ENCODE peak calls at places on chromosome 19, in seven cellular contexts. One of them, this sample, is unnamed.
A peak's percentile ranks its signal among the peaks of the same experiment; 100 is the strongest.

GRCh38 chr19:7894612-7895309 is 6.5 kb downstream of the LRRC8E start:
- DNase-seq in stimulated activated CD8-positive, alpha-beta memory T cell treated with anti-CD3 and anti-CD28 coated beads, Interleukin-7, amount 100 ng/mL, for 24 hours: no peak
- DNase-seq in NCI-H1417: peak; percentile 7
- DNase-seq in activated CD4-positive, alpha-beta T cell treated with anti-CD3 and anti-CD28 coated beads, Interleukin-2, amount 10 ng/mL, durations not matched to agents 7 days and 5 days: no peak
- DNase-seq in fibroblast of mammary gland: no peak
- DNase-seq in epithelial cell of esophagus: peak; percentile 50
- DNase-seq in tibial nerve: no peak
- DNase-seq in this sample: peak; percentile 50

GRCh38 chr19:45670670-45671453 is 2.8 kb downstream of the GIPR start:
- DNase-seq in fibroblast of mammary gland: peak; percentile 67
- DNase-seq in activated CD4-positive, alpha-beta T cell treated with anti-CD3 and anti-CD28 coated beads, Interleukin-2, amount 10 ng/mL, durations not matched to agents 7 days and 5 days: peak; percentile 63
- DNase-seq in NCI-H1417: peak; percentile 72
- DNase-seq in stimulated activated CD8-positive, alpha-beta memory T cell treated with anti-CD3 and anti-CD28 coated beads, Interleukin-7, amount 100 ng/mL, for 24 hours: peak; percentile 25
- DNase-seq in epithelial cell of esophagus: peak; percentile 96
- DNase-seq in tibial nerve: no peak
- DNase-seq in this sample: peak; percentile 93

GRCh38 chr19:54893406-54893805 is 12.5 kb upstream of the NCR1 start:
- DNase-seq in activated CD4-positive, alpha-beta T cell treated with anti-CD3 and anti-CD28 coated beads, Interleukin-2, amount 10 ng/mL, durations not matched to agents 7 days and 5 days: no peak
- DNase-seq in fibroblast of mammary gland: no peak
- DNase-seq in epithelial cell of esophagus: no peak
- DNase-seq in tibial nerve: no peak
- DNase-seq in NCI-H1417: no peak
- DNase-seq in stimulated activated CD8-positive, alpha-beta memory T cell treated with anti-CD3 and anti-CD28 coated beads, Interleukin-7, amount 100 ng/mL, for 24 hours: no peak
- DNase-seq in this sample: no peak

GRCh38 chr19:48490980-48491792 is 20.4 kb downstream of the LMTK3 start:
- DNase-seq in activated CD4-positive, alpha-beta T cell treated with anti-CD3 and anti-CD28 coated beads, Interleukin-2, amount 10 ng/mL, durations not matched to agents 7 days and 5 days: peak; percentile 55
- DNase-seq in fibroblast of mammary gland: no peak
- DNase-seq in stimulated activated CD8-positive, alpha-beta memory T cell treated with anti-CD3 and anti-CD28 coated beads, Interleukin-7, amount 100 ng/mL, for 24 hours: no peak
- DNase-seq in NCI-H1417: peak; percentile 74
- DNase-seq in epithelial cell of esophagus: peak; percentile 61
- DNase-seq in tibial nerve: no peak
- DNase-seq in this sample: peak; percentile 82

GRCh38 chr19:2199215-2199614 is 35.5 kb downstream of the DOT1L start:
- DNase-seq in epithelial cell of esophagus: no peak
- DNase-seq in stimulated activated CD8-positive, alpha-beta memory T cell treated with anti-CD3 and anti-CD28 coated beads, Interleukin-7, amount 100 ng/mL, for 24 hours: no peak
- DNase-seq in NCI-H1417: peak; percentile 6
- DNase-seq in activated CD4-positive, alpha-beta T cell treated with anti-CD3 and anti-CD28 coated beads, Interleukin-2, amount 10 ng/mL, durations not matched to agents 7 days and 5 days: no peak
- DNase-seq in tibial nerve: no peak
- DNase-seq in fibroblast of mammary gland: no peak
- DNase-seq in this sample: no peak

GRCh38 chr19:23956051-23956450 is 41.4 kb downstream of the ZNF726 start:
- DNase-seq in epithelial cell of esophagus: no peak
- DNase-seq in fibroblast of mammary gland: no peak
- DNase-seq in NCI-H1417: no peak
- DNase-seq in activated CD4-positive, alpha-beta T cell treated with anti-CD3 and anti-CD28 coated beads, Interleukin-2, amount 10 ng/mL, durations not matched to agents 7 days and 5 days: no peak
- DNase-seq in tibial nerve: no peak
- DNase-seq in stimulated activated CD8-positive, alpha-beta memory T cell treated with anti-CD3 and anti-CD28 coated beads, Interleukin-7, amount 100 ng/mL, for 24 hours: no peak
- DNase-seq in this sample: no peak

GRCh38 chr19:48772503-48772953 is 17.2 kb downstream of the FGF21 start:
- DNase-seq in tibial nerve: no peak
- DNase-seq in fibroblast of mammary gland: peak; percentile 34
- DNase-seq in NCI-H1417: no peak
- DNase-seq in epithelial cell of esophagus: no peak
- DNase-seq in stimulated activated CD8-positive, alpha-beta memory T cell treated with anti-CD3 and anti-CD28 coated beads, Interleukin-7, amount 100 ng/mL, for 24 hours: no peak
- DNase-seq in activated CD4-positive, alpha-beta T cell treated with anti-CD3 and anti-CD28 coated beads, Interleukin-2, amount 10 ng/mL, durations not matched to agents 7 days and 5 days: no peak
- DNase-seq in this sample: no peak

GRCh38 chr19:21474671-21475181 is 30.7 kb upstream of the ZNF429 start:
- DNase-seq in fibroblast of mammary gland: peak; percentile 33
- DNase-seq in stimulated activated CD8-positive, alpha-beta memory T cell treated with anti-CD3 and anti-CD28 coated beads, Interleukin-7, amount 100 ng/mL, for 24 hours: peak; percentile 73
- DNase-seq in epithelial cell of esophagus: peak; percentile 24
- DNase-seq in activated CD4-positive, alpha-beta T cell treated with anti-CD3 and anti-CD28 coated beads, Interleukin-2, amount 10 ng/mL, durations not matched to agents 7 days and 5 days: peak; percentile 83
- DNase-seq in tibial nerve: peak; percentile 37
- DNase-seq in NCI-H1417: no peak
- DNase-seq in this sample: peak; percentile 82

GRCh38 chr19:15296353-15296752 is 36.0 kb downstream of the BRD4 start:
- DNase-seq in fibroblast of mammary gland: no peak
- DNase-seq in tibial nerve: no peak
- DNase-seq in activated CD4-positive, alpha-beta T cell treated with anti-CD3 and anti-CD28 coated beads, Interleukin-2, amount 10 ng/mL, durations not matched to agents 7 days and 5 days: no peak
- DNase-seq in NCI-H1417: no peak
- DNase-seq in epithelial cell of esophagus: no peak
- DNase-seq in stimulated activated CD8-positive, alpha-beta memory T cell treated with anti-CD3 and anti-CD28 coated beads, Interleukin-7, amount 100 ng/mL, for 24 hours: no peak
- DNase-seq in this sample: no peak

GRCh38 chr19:43616306-43616705 is 3.1 kb downstream of the ZNF428 start:
- DNase-seq in tibial nerve: no peak
- DNase-seq in activated CD4-positive, alpha-beta T cell treated with anti-CD3 and anti-CD28 coated beads, Interleukin-2, amount 10 ng/mL, durations not matched to agents 7 days and 5 days: no peak
- DNase-seq in NCI-H1417: no peak
- DNase-seq in stimulated activated CD8-positive, alpha-beta memory T cell treated with anti-CD3 and anti-CD28 coated beads, Interleukin-7, amount 100 ng/mL, for 24 hours: no peak
- DNase-seq in epithelial cell of esophagus: no peak
- DNase-seq in fibroblast of mammary gland: no peak
- DNase-seq in this sample: no peak

GRCh38 chr19:56333506-56333905 is 18.9 kb upstream of the ZSCAN5A start:
- DNase-seq in epithelial cell of esophagus: peak; percentile 72
- DNase-seq in fibroblast of mammary gland: peak; percentile 59
- DNase-seq in activated CD4-positive, alpha-beta T cell treated with anti-CD3 and anti-CD28 coated beads, Interleukin-2, amount 10 ng/mL, durations not matched to agents 7 days and 5 days: peak; percentile 68
- DNase-seq in tibial nerve: no peak
- DNase-seq in NCI-H1417: peak; percentile 62
- DNase-seq in stimulated activated CD8-positive, alpha-beta memory T cell treated with anti-CD3 and anti-CD28 coated beads, Interleukin-7, amount 100 ng/mL, for 24 hours: no peak
- DNase-seq in this sample: peak; percentile 38

GRCh38 chr19:30449673-30450072 is 77.5 kb downstream of the ZNF536 start:
- DNase-seq in fibroblast of mammary gland: no peak
- DNase-seq in epithelial cell of esophagus: no peak
- DNase-seq in stimulated activated CD8-positive, alpha-beta memory T cell treated with anti-CD3 and anti-CD28 coated beads, Interleukin-7, amount 100 ng/mL, for 24 hours: no peak
- DNase-seq in activated CD4-positive, alpha-beta T cell treated with anti-CD3 and anti-CD28 coated beads, Interleukin-2, amount 10 ng/mL, durations not matched to agents 7 days and 5 days: no peak
- DNase-seq in NCI-H1417: no peak
- DNase-seq in tibial nerve: no peak
- DNase-seq in this sample: no peak

GRCh38 chr19:49355890-49356289 is 6.3 kb downstream of the TEAD2 start:
- DNase-seq in fibroblast of mammary gland: peak; percentile 25
- DNase-seq in NCI-H1417: no peak
- DNase-seq in activated CD4-positive, alpha-beta T cell treated with anti-CD3 and anti-CD28 coated beads, Interleukin-2, amount 10 ng/mL, durations not matched to agents 7 days and 5 days: no peak
- DNase-seq in epithelial cell of esophagus: no peak
- DNase-seq in stimulated activated CD8-positive, alpha-beta memory T cell treated with anti-CD3 and anti-CD28 coated beads, Interleukin-7, amount 100 ng/mL, for 24 hours: no peak
- DNase-seq in tibial nerve: no peak
- DNase-seq in this sample: no peak

GRCh38 chr19:30423481-30423880 is 51.3 kb downstream of the ZNF536 start:
- DNase-seq in epithelial cell of esophagus: no peak
- DNase-seq in tibial nerve: no peak
- DNase-seq in fibroblast of mammary gland: no peak
- DNase-seq in NCI-H1417: no peak
- DNase-seq in activated CD4-positive, alpha-beta T cell treated with anti-CD3 and anti-CD28 coated beads, Interleukin-2, amount 10 ng/mL, durations not matched to agents 7 days and 5 days: no peak
- DNase-seq in stimulated activated CD8-positive, alpha-beta memory T cell treated with anti-CD3 and anti-CD28 coated beads, Interleukin-7, amount 100 ng/mL, for 24 hours: no peak
- DNase-seq in this sample: no peak

GRCh38 chr19:40144151-40144550 is 47.1 kb upstream of the MAP3K10 start:
- DNase-seq in NCI-H1417: no peak
- DNase-seq in fibroblast of mammary gland: no peak
- DNase-seq in stimulated activated CD8-positive, alpha-beta memory T cell treated with anti-CD3 and anti-CD28 coated beads, Interleukin-7, amount 100 ng/mL, for 24 hours: no peak
- DNase-seq in activated CD4-positive, alpha-beta T cell treated with anti-CD3 and anti-CD28 coated beads, Interleukin-2, amount 10 ng/mL, durations not matched to agents 7 days and 5 days: peak; percentile 52
- DNase-seq in tibial nerve: no peak
- DNase-seq in epithelial cell of esophagus: no peak
- DNase-seq in this sample: no peak

GRCh38 chr19:32223595-32224370 is 121.6 kb upstream of the ZNF507 start:
- DNase-seq in fibroblast of mammary gland: no peak
- DNase-seq in activated CD4-positive, alpha-beta T cell treated with anti-CD3 and anti-CD28 coated beads, Interleukin-2, amount 10 ng/mL, durations not matched to agents 7 days and 5 days: no peak
- DNase-seq in stimulated activated CD8-positive, alpha-beta memory T cell treated with anti-CD3 and anti-CD28 coated beads, Interleukin-7, amount 100 ng/mL, for 24 hours: no peak
- DNase-seq in tibial nerve: no peak
- DNase-seq in NCI-H1417: no peak
- DNase-seq in epithelial cell of esophagus: no peak
- DNase-seq in this sample: no peak

GRCh38 chr19:38684078-38684861 is 36.8 kb downstream of the ACTN4 start:
- DNase-seq in NCI-H1417: peak; percentile 15
- DNase-seq in activated CD4-positive, alpha-beta T cell treated with anti-CD3 and anti-CD28 coated beads, Interleukin-2, amount 10 ng/mL, durations not matched to agents 7 days and 5 days: peak; percentile 20
- DNase-seq in stimulated activated CD8-positive, alpha-beta memory T cell treated with anti-CD3 and anti-CD28 coated beads, Interleukin-7, amount 100 ng/mL, for 24 hours: no peak
- DNase-seq in tibial nerve: peak; percentile 43
- DNase-seq in epithelial cell of esophagus: peak; percentile 96
- DNase-seq in fibroblast of mammary gland: peak; percentile 94
- DNase-seq in this sample: peak; percentile 96

GRCh38 chr19:30236006-30236405 is 136.2 kb upstream of the ZNF536 start:
- DNase-seq in tibial nerve: no peak
- DNase-seq in activated CD4-positive, alpha-beta T cell treated with anti-CD3 and anti-CD28 coated beads, Interleukin-2, amount 10 ng/mL, durations not matched to agents 7 days and 5 days: no peak
- DNase-seq in stimulated activated CD8-positive, alpha-beta memory T cell treated with anti-CD3 and anti-CD28 coated beads, Interleukin-7, amount 100 ng/mL, for 24 hours: no peak
- DNase-seq in epithelial cell of esophagus: no peak
- DNase-seq in fibroblast of mammary gland: no peak
- DNase-seq in NCI-H1417: no peak
- DNase-seq in this sample: no peak

GRCh38 chr19:54152878-54153524 is 6.5 kb downstream of the LENG1 start:
- DNase-seq in stimulated activated CD8-positive, alpha-beta memory T cell treated with anti-CD3 and anti-CD28 coated beads, Interleukin-7, amount 100 ng/mL, for 24 hours: no peak
- DNase-seq in NCI-H1417: no peak
- DNase-seq in tibial nerve: no peak
- DNase-seq in activated CD4-positive, alpha-beta T cell treated with anti-CD3 and anti-CD28 coated beads, Interleukin-2, amount 10 ng/mL, durations not matched to agents 7 days and 5 days: no peak
- DNase-seq in epithelial cell of esophagus: no peak
- DNase-seq in fibroblast of mammary gland: peak; percentile 67
- DNase-seq in this sample: no peak

This sample was measured in RWPE1.